ENCODE peak calls at places on chromosome 3, in ten cellular contexts. C, N, F, O, R, B, D, W, G and S are unnamed samples.

GRCh38 chr3:32435911-32436815 is 44.5 kb downstream of the CMTM7 start:
- DNase-seq in C (no peak), N (no peak), F (no peak), O (no peak), R (no peak), B (no peak), D (no peak), W (no peak), G (no peak), S (no peak)

GRCh38 chr3:72010044-72010443 is 225.1 kb upstream of the PROK2 start:
- DNase-seq in C (no peak), N (no peak), F (no peak), O (no peak), R (no peak), B (no peak), D (no peak), W (no peak), G (no peak), S (no peak)

GRCh38 chr3:135806342-135806741 is 159.2 kb upstream of the PPP2R3A start:
- DNase-seq in C (peak), N (no peak), F (no peak), O (no peak), R (no peak), B (no peak), D (no peak), W (no peak), G (no peak), S (peak)

GRCh38 chr3:142971431-142971830 is 8.0 kb upstream of the PAQR9 start:
- DNase-seq in C (no peak), N (no peak), F (no peak), O (no peak), R (no peak), B (no peak), D (no peak), W (no peak), G (no peak), S (no peak)

GRCh38 chr3:17775073-17775472 is 32.6 kb upstream of the TBC1D5 start:
- DNase-seq in C (no peak), N (no peak), F (no peak), O (no peak), R (no peak), B (no peak), D (no peak), W (no peak), G (no peak), S (no peak)

GRCh38 chr3:108001457-108001856 is 89.4 kb downstream of the CD47 start:
- DNase-seq in C (no peak), N (no peak), F (no peak), O (no peak), R (no peak), B (no peak), D (no peak), W (no peak), G (no peak), S (no peak)

GRCh38 chr3:53525765-53526761 is 31.7 kb downstream of the CACNA1D start:
- DNase-seq in C (no peak), N (peak), F (no peak), O (no peak), R (no peak), B (no peak), D (no peak), W (no peak), G (peak), S (no peak)

GRCh38 chr3:188152660-188153497 is 1.1 kb upstream of the LPP start:
- DNase-seq in C (peak), N (peak), F (peak), O (no peak), R (peak), B (peak), D (no peak), W (peak), G (peak), S (no peak)

GRCh38 chr3:9901967-9902366 is 681 bp upstream of the IL17RE start:
- DNase-seq in C (no peak), N (no peak), F (no peak), O (no peak), R (no peak), B (no peak), D (no peak), W (no peak), G (no peak), S (no peak)

GRCh38 chr3:135887220-135887619 is 78.3 kb upstream of the PPP2R3A start:
- DNase-seq in C (no peak), N (no peak), F (no peak), O (no peak), R (no peak), B (no peak), D (no peak), W (no peak), G (peak), S (no peak)

GRCh38 chr3:169026543-169027181 is 636.9 kb downstream of the MECOM start:
- DNase-seq in C (no peak), N (no peak), F (no peak), O (no peak), R (no peak), B (no peak), D (no peak), W (no peak), G (peak), S (no peak)

GRCh38 chr3:105354429-105354828 is 12.3 kb upstream of the ALCAM start:
- DNase-seq in C (no peak), N (no peak), F (no peak), O (no peak), R (no peak), B (no peak), D (no peak), W (no peak), G (no peak), S (no peak)

GRCh38 chr3:165640970-165641369 is 196.3 kb downstream of the BCHE start:
- DNase-seq in C (no peak), N (no peak), F (no peak), O (no peak), R (no peak), B (no peak), D (no peak), W (no peak), G (no peak), S (no peak)

GRCh38 chr3:165640031-165640430 is 197.2 kb downstream of the BCHE start:
- DNase-seq in C (no peak), N (no peak), F (no peak), O (no peak), R (no peak), B (no peak), D (no peak), W (no peak), G (no peak), S (no peak)

GRCh38 chr3:165636682-165637010 is 200.6 kb downstream of the BCHE start:
- DNase-seq in C (no peak), N (no peak), F (no peak), O (no peak), R (no peak), B (no peak), D (no peak), W (no peak), G (no peak), S (no peak)

GRCh38 chr3:165638066-165638465 is 199.2 kb downstream of the BCHE start:
- DNase-seq in C (no peak), N (no peak), F (no peak), O (no peak), R (no peak), B (no peak), D (no peak), W (no peak), G (peak), S (no peak)

DNA sequence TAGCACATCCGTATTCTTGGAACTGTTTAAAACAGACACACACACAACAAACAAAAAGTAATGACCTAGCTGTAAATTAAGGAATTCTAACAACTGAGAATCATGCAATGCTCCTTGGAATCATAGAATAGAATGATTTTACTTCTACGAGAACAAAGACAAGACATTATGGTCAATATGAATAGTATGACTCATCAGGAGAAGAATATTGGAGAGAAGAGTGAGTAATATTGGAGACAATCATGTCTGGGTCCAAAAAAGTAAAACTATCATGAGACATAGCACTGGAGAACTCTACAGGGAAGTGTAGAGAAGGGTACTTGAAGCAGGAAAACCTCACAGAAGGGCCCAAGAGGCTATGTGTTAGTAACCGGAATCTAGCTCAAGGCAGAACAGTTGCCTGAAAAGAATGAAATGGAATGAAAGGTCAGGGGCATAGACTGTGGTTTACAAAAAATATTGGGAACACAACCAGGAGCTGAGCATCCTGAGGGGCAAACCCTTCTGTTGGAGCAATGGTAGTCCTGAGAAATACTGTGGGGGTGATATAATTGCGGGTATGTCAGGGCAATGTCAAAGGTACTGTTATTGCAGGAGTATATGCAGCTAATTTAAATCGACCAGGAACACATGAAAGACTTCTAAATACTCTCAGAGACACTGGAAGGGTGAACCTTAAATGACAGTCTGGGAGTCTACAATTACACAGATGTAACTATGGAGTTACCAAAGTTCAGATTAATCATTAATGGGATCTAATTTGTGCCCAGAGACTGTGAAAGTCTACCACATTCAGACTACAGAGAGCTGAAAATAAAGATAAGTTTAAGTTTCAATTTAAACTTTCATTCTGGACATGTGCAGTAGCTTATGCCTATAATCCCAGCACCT is 201.2 kb downstream of the BCHE start:
- DNase-seq in C (no peak), N (no peak), F (no peak), O (no peak), R (no peak), B (no peak), D (no peak), W (no peak), G (no peak), S (no peak)
- H3K27ac ChIP-seq in C (no peak), N (no peak), F (no peak), O (no peak), R (no peak), B (no peak), D (no peak), W (no peak), G (no peak), S (no peak)

GRCh38 chr3:167669699-167670098 is 16.0 kb upstream of the WDR49 start:
- DNase-seq in C (no peak), N (no peak), F (no peak), O (no peak), R (no peak), B (no peak), D (no peak), W (no peak), G (peak), S (no peak)
- H3K27ac ChIP-seq in C (no peak), N (no peak), F (no peak), O (no peak), R (no peak), B (no peak), D (no peak), W (no peak), G (no peak), S (no peak)

GRCh38 chr3:14918356-14918860 is 29.0 kb upstream of the NR2C2 start:
- DNase-seq in C (no peak), N (no peak), F (no peak), O (no peak), R (no peak), B (no peak), D (no peak), W (no peak), G (no peak), S (no peak)
- H3K27ac ChIP-seq in C (no peak), N (no peak), F (no peak), O (no peak), R (no peak), B (no peak), D (no peak), W (no peak), G (no peak), S (no peak)

GRCh38 chr3:42667523-42668402 is 14.3 kb downstream of the ZBTB47 start:
- DNase-seq in C (no peak), N (no peak), F (no peak), O (no peak), R (no peak), B (no peak), D (no peak), W (no peak), G (no peak), S (no peak)

GRCh38 chr3:42668403-42668740 is 14.9 kb downstream of the ZBTB47 start:
- DNase-seq in C (no peak), N (no peak), F (no peak), O (peak), R (no peak), B (no peak), D (no peak), W (no peak), G (no peak), S (no peak)

GRCh38 chr3:42666577-42666998 is 13.1 kb downstream of the ZBTB47 start:
- DNase-seq in C (no peak), N (no peak), F (no peak), O (no peak), R (no peak), B (no peak), D (no peak), W (peak), G (no peak), S (no peak)

GRCh38 chr3:42666022-42666421 is 12.5 kb downstream of the ZBTB47 start:
- DNase-seq in C (no peak), N (peak), F (no peak), O (no peak), R (no peak), B (no peak), D (no peak), W (no peak), G (no peak), S (no peak)

GRCh38 chr3:42667096-42667522 is 13.6 kb downstream of the ZBTB47 start:
- DNase-seq in C (no peak), N (no peak), F (no peak), O (no peak), R (no peak), B (no peak), D (no peak), W (peak), G (no peak), S (no peak)
- H3K27ac ChIP-seq in C (no peak), N (no peak), F (no peak), O (peak), R (peak), B (no peak), D (no peak), W (peak), G (no peak), S (peak)

DNA sequence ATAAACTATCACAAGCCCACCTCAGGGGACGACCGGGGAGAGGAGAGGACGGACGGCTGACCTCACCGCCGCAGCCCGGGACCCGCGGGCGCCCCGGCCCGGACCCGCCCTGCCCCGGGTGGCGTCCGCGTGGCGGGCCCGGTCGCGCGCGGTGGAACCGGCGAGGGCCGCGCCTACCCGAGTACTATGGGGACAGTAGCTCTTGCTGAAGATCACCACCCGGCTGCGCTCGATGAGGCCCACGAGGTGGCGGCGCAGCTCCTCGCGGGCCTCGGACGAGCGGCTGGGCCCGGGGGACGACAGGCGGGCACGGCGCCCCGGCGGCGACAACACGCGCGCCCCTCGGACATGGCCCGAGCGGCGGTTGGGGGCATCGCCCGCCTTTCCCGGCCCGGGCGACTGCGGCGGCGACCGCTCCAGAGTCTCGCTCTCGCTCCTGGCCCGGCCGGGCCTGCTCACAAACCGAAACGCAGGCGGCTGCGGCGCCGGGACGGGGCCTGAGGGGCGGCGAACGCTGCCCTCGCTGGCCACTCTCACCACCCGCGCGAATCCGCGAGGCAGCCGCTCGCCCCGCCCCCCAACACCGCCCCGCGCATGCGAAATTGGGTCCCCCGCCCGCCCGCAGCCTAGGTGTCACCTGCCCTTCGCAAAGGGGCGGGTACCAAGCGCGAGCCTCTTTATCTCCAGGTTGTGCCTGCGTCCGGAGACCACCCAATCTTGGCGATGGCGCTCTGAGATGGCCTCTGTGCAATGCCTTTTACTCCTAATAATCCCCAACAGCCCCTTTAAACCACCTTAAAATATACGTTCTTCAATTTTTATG is at the start of gene TXNRD3:
- DNase-seq in C (peak), N (peak), F (peak), O (peak), R (peak), B (peak), D (peak), W (peak), G (peak), S (peak)
- H3K27ac ChIP-seq in C (no peak), N (peak), F (no peak), O (peak), R (no peak), B (peak), D (no peak), W (peak), G (peak), S (no peak)

GRCh38 chr3:153232737-153233330 is 70.8 kb downstream of the RAP2B start:
- DNase-seq in C (no peak), N (no peak), F (no peak), O (no peak), R (no peak), B (no peak), D (no peak), W (no peak), G (peak), S (no peak)
- H3K27ac ChIP-seq in C (no peak), N (no peak), F (no peak), O (no peak), R (no peak), B (no peak), D (no peak), W (no peak), G (peak), S (no peak)

DNA sequence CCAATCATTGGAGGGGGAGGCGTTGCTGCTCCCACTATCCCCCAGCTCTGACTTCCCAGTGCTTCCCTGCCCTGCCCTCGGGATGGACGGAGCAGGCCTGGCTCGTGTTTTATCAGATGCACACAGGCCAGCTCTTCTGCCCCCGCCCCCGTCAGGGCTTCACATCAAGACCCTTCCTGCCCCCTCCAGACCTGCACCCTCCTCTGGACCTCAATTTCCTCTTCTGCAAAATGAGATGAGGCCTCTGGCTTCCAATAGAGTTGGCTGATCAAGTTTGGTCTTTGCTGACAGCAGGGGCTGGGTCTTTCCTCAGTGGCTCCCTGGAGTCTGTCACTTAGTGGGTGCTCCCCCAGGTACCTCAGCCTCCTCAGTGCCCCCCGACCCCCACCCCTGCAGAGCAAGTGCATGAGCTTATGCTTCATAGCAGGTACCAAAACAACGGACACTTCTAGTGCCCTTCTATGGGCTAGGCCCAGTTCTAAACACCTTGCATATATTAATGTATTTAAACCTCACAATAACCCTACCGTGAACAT is 6.8 kb upstream of the PLXND1 start:
- DNase-seq in C (no peak), N (peak), F (no peak), O (no peak), R (no peak), B (no peak), D (no peak), W (peak), G (no peak), S (no peak)
- H3K27ac ChIP-seq in C (no peak), N (no peak), F (no peak), O (peak), R (no peak), B (peak), D (no peak), W (no peak), G (no peak), S (no peak)

GRCh38 chr3:62261121-62261520 is 112.2 kb downstream of the FEZF2 start:
- DNase-seq in C (no peak), N (no peak), F (no peak), O (no peak), R (no peak), B (no peak), D (no peak), W (no peak), G (no peak), S (no peak)

GRCh38 chr3:62261800-62262199 is 111.5 kb downstream of the FEZF2 start:
- DNase-seq in C (no peak), N (no peak), F (no peak), O (no peak), R (no peak), B (no peak), D (no peak), W (no peak), G (no peak), S (no peak)

GRCh38 chr3:62259924-62260323 is 113.4 kb downstream of the FEZF2 start:
- DNase-seq in C (no peak), N (no peak), F (no peak), O (no peak), R (no peak), B (no peak), D (no peak), W (no peak), G (no peak), S (no peak)

GRCh38 chr3:62265528-62265927 is 107.8 kb downstream of the FEZF2 start:
- DNase-seq in C (no peak), N (no peak), F (no peak), O (no peak), R (no peak), B (no peak), D (no peak), W (no peak), G (no peak), S (no peak)

GRCh38 chr3:62260655-62261054 is 112.7 kb downstream of the FEZF2 start:
- DNase-seq in C (no peak), N (no peak), F (no peak), O (no peak), R (no peak), B (no peak), D (no peak), W (no peak), G (no peak), S (no peak)
- H3K27ac ChIP-seq in C (no peak), N (no peak), F (no peak), O (no peak), R (no peak), B (no peak), D (no peak), W (no peak), G (no peak), S (no peak)

GRCh38 chr3:197249542-197249941 is 48.9 kb downstream of the DLG1 start:
- DNase-seq in C (no peak), N (no peak), F (no peak), O (no peak), R (no peak), B (no peak), D (no peak), W (no peak), G (no peak), S (no peak)

GRCh38 chr3:197256104-197256503 is 42.3 kb downstream of the DLG1 start:
- DNase-seq in C (no peak), N (no peak), F (no peak), O (no peak), R (no peak), B (no peak), D (no peak), W (no peak), G (no peak), S (no peak)

GRCh38 chr3:197257711-197258110 is 40.7 kb downstream of the DLG1 start:
- DNase-seq in C (no peak), N (no peak), F (no peak), O (no peak), R (no peak), B (no peak), D (no peak), W (no peak), G (no peak), S (no peak)

GRCh38 chr3:197256836-197257444 is 41.5 kb downstream of the DLG1 start:
- DNase-seq in C (no peak), N (no peak), F (peak), O (peak), R (no peak), B (no peak), D (peak), W (no peak), G (peak), S (no peak)

GRCh38 chr3:197253243-197253947 is 45.0 kb downstream of the DLG1 start:
- DNase-seq in C (no peak), N (no peak), F (no peak), O (no peak), R (no peak), B (no peak), D (peak), W (no peak), G (no peak), S (no peak)
- H3K27ac ChIP-seq in C (no peak), N (no peak), F (no peak), O (no peak), R (no peak), B (no peak), D (no peak), W (no peak), G (no peak), S (no peak)